ENCODE peak calls at places on chromosomes 2 and 18, in six cellular contexts. L is mammary epithelial cell, P is neural progenitor cell, K is OCI-LY7, Q is heart left ventricle, V is gastrocnemius medialis. C is an unnamed sample.

GRCh38 chr18:26350961-26351360 is 124.7 kb downstream of the TAF4B start:
- DNase-seq in L (no peak), P (no peak), K (no peak), Q (no peak), V (no peak), C (no peak)

GRCh38 chr18:5150888-5151287 is 46.2 kb downstream of the AKAIN1 start:
- DNase-seq in L (no peak), P (no peak), K (no peak), Q (no peak), V (no peak), C (no peak)

GRCh38 chr18:33034941-33035340 is 262.1 kb upstream of the KLHL14 start:
- DNase-seq in L (no peak), P (no peak), K (no peak), Q (no peak), V (no peak), C (no peak)

GRCh38 chr18:48003426-48004349 is 73.2 kb upstream of the SMAD2 start:
- DNase-seq in L (peak), P (no peak), K (no peak), Q (peak), V (no peak), C (no peak)

GRCh38 chr2:158979775-158980174 is 11.3 kb downstream of the TANC1 start:
- DNase-seq in L (no peak), P (no peak), K (no peak), Q (no peak), V (no peak), C (no peak)

GRCh38 chr2:117855886-117856285 is 41.4 kb downstream of the DDX18 start:
- DNase-seq in L (no peak), P (no peak), K (no peak), Q (no peak), V (no peak), C (no peak)

GRCh38 chr2:50492452-50492851 is 539.5 kb downstream of the NRXN1 start:
- DNase-seq in L (peak), P (peak), K (peak), Q (peak), V (no peak), C (no peak)

GRCh38 chr18:69817335-69817935 is 130.2 kb downstream of the CD226 start:
- DNase-seq in L (peak), P (no peak), K (no peak), Q (no peak), V (no peak), C (no peak)

GRCh38 chr2:31075393-31075792 is 62.8 kb downstream of the GALNT14 start:
- DNase-seq in L (no peak), P (peak), K (no peak), Q (no peak), V (no peak), C (no peak)

GRCh38 chr18:68282232-68282631 is 432.7 kb downstream of the TMX3 start:
- DNase-seq in L (no peak), P (no peak), K (no peak), Q (no peak), V (no peak), C (no peak)

GRCh38 chr2:159755788-159756187 is 42.2 kb downstream of the CD302 start:
- DNase-seq in L (peak), P (peak), K (no peak), Q (no peak), V (no peak), C (no peak)

GRCh38 chr2:61854435-61855177 is 746 bp upstream of the FAM161A start:
- DNase-seq in L (peak), P (peak), K (peak), Q (peak), V (peak), C (peak)

GRCh38 chr2:30511122-30512083 is 64.4 kb downstream of the LCLAT1 start:
- DNase-seq in L (no peak), P (no peak), K (no peak), Q (peak), V (peak), C (no peak)

GRCh38 chr2:127525692-127526141 is 572 bp downstream of the IWS1 start:
- DNase-seq in L (peak), P (peak), K (peak), Q (no peak), V (no peak), C (no peak)

GRCh38 chr2:207239754-207240494 is 74.2 kb upstream of the KLF7 start:
- DNase-seq in L (peak), P (no peak), K (no peak), Q (no peak), V (no peak), C (no peak)

GRCh38 chr2:235551965-235552364 is 58.1 kb downstream of the AGAP1 start:
- DNase-seq in L (peak), P (peak), K (peak), Q (peak), V (no peak), C (peak)

GRCh38 chr2:240203031-240203841 is 62.8 kb upstream of the OTOS start:
- DNase-seq in L (no peak), P (peak), K (no peak), Q (no peak), V (no peak), C (no peak)

GRCh38 chr2:17869128-17869527 is 9.3 kb upstream of the KCNS3 start:
- DNase-seq in L (peak), P (no peak), K (no peak), Q (no peak), V (no peak), C (no peak)

GRCh38 chr2:127003028-127003800 is 103.7 kb downstream of the BIN1 start:
- DNase-seq in L (no peak), P (peak), K (no peak), Q (no peak), V (no peak), C (no peak)

GRCh38 chr2:131039908-131040660 is 53.2 kb downstream of the FAM168B start:
- DNase-seq in L (no peak), P (no peak), K (no peak), Q (peak), V (no peak), C (no peak)

GRCh38 chr2:236507393-236508085 is 62.1 kb upstream of the ACKR3 start:
- DNase-seq in L (peak), P (peak), K (no peak), Q (peak), V (no peak), C (peak)

GRCh38 chr2:169828141-169828811 is 1.0 kb downstream of the UBR3 start:
- DNase-seq in L (peak), P (peak), K (peak), Q (peak), V (peak), C (peak)

GRCh38 chr2:191315365-191315752 is 70.2 kb downstream of the MYO1B start:
- DNase-seq in L (no peak), P (no peak), K (no peak), Q (no peak), V (no peak), C (no peak)

GRCh38 chr2:43524180-43524965 is 71.5 kb downstream of the THADA start:
- DNase-seq in L (no peak), P (no peak), K (no peak), Q (no peak), V (no peak), C (no peak)

GRCh38 chr2:148927010-148927409 is 52.0 kb downstream of the KIF5C start:
- DNase-seq in L (no peak), P (no peak), K (no peak), Q (peak), V (peak), C (peak)

GRCh38 chr2:36452279-36452678 is 96.7 kb downstream of the CRIM1 start:
- DNase-seq in L (no peak), P (no peak), K (no peak), Q (no peak), V (no peak), C (no peak)

DNA sequence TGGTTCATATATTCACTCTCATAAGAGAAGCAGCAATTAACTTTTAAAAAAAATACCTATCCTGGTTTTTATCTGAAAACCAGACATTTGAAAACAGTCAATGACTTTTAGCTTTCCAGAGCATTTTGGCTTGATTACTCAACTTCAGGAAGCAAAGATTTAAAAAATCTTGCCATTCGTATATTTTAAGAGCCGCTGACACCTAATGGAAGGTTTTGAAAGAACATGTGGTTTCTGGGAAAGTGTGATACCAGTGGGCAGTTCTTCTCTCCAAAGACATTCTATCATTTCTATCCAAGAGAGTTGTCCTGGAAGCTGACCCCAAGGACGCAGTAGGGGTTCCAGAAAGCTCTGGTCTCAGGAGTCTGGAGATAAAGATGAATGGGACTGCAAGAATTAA is 234.7 kb downstream of the TTC32 start:
- DNase-seq in L (peak), P (no peak), K (no peak), Q (no peak), V (no peak), C (no peak)
- H3K27ac ChIP-seq in L (no peak), P (no peak), K (no peak), Q (no peak), V (no peak), C (no peak)

DNA sequence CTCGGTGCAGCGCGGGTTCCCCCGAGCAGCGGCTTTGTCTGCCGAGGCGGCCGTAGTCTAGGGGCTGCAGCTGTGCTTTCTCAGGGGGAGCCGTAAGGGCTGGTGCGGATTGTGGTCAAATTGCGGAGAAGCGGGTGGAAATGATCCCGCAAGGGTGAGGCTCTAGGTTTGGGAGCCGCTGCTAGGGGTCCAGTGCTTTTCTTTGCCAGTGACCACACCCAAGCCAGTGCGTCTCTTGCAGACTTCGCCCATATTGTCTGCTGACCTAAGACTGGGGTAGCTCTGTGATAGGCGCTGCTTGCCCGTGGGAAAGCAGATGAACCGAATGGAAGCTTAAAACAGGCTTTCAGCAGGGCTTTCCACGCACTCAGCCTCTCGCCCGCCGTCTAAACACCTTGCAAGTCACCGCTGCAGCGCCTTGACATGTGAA is 2.1 kb downstream of the DPYSL5 start:
- DNase-seq in L (no peak), P (peak), K (no peak), Q (no peak), V (no peak), C (no peak)
- H3K4me3 ChIP-seq in L (no peak), P (peak), K (no peak), Q (peak), V (peak), C (no peak)

GRCh38 chr2:46184794-46185583 is 112.2 kb upstream of the EPAS1 start:
- DNase-seq in L (no peak), P (no peak), K (no peak), Q (no peak), V (no peak), C (no peak)
- TF ChIP-seq CTCF in L (peak), P (no peak), K (no peak), Q (no peak), V (no peak), C (no peak)

GRCh38 chr2:95099910-95100309 is 21.7 kb downstream of the MRPS5 start:
- DNase-seq in L (peak), P (no peak), K (no peak), Q (no peak), V (no peak), C (no peak)
- H3K27ac ChIP-seq in L (no peak), P (no peak), K (no peak), Q (no peak), V (no peak), C (no peak)

GRCh38 chr2:223944166-223944703 is 900 bp downstream of the WDFY1 start:
- DNase-seq in L (peak), P (peak), K (no peak), Q (peak), V (no peak), C (peak)
- H3K4me3 ChIP-seq in L (peak), P (peak), K (peak), Q (peak), V (peak), C (peak)

DNA sequence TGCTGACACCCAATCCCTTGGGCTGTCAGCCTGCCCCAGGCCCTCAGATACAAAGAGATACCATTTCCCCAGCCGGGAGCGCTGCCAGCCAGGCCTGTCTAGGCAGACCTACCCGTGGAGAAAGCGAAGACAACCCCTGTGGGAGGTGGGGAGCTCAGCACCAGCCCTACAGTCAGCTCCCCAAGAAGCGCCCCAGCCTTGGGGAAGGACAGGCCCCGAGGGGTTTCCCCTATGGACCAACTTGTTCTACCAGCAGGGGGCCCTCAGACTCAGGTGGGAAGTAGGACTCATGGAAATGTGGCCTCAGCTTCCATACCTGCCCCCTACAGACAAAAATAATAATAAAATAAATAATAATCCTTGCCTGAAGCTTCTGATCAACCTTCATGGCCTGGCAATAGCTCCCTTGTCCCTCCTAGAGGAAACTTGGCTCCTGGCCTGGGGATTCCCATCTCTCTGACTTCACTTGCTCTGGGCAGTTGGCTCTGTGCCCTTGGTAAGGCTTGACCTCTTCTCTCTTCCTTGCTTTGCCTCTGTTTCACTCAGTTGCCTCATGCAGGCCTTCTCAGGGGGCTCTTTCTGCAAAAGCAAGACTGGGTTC is 7.0 kb downstream of the SLC35F6 start:
- DNase-seq in L (peak), P (no peak), K (peak), Q (peak), V (peak), C (peak)
- TF ChIP-seq CTCF in L (peak), P (peak), K (peak), Q (no peak), V (no peak), C (no peak)